ENCODE peak calls at places on chromosome 1, in five cellular contexts. C is Right ventricle myocardium superior; D is mesendoderm; W is stimulated activated CD4-positive, alpha-beta T cell treated with anti-CD3 and anti-CD28 coated beads, Interleukin-4, amount 100 ng/mL, for 48 hours; R is anterior cingulate cortex. S is an unnamed sample.

GRCh38 chr1:184118051-184118450 is 66.5 kb downstream of the TSEN15 start:
- DNase-seq in R (peak), C (no peak), D (peak), W (no peak), S (no peak)

GRCh38 chr1:115196291-115196690 is 107.0 kb upstream of the TSPAN2 start:
- DNase-seq in W (no peak), C (no peak), D (no peak), R (no peak), S (no peak)

GRCh38 chr1:25030674-25031589 is 100.9 kb upstream of the RUNX3 start:
- DNase-seq in D (no peak), R (no peak), W (peak), C (no peak), S (peak)

GRCh38 chr1:184567016-184567415 is 180.2 kb downstream of the C1orf21 start:
- DNase-seq in D (peak), W (no peak), C (no peak), R (no peak), S (no peak)

GRCh38 chr1:226627924-226628623 is 79.5 kb downstream of the STUM start:
- DNase-seq in C (peak), W (no peak), D (no peak), R (no peak), S (no peak)

GRCh38 chr1:20402585-20403422 is 83.2 kb downstream of the CAMK2N1 start:
- DNase-seq in R (no peak), D (peak), W (no peak), C (no peak), S (no peak)

GRCh38 chr1:177334856-177335255 is 164.1 kb downstream of the BRINP2 start:
- DNase-seq in W (no peak), D (no peak), R (no peak), C (no peak), S (no peak)

GRCh38 chr1:115980998-115981993 is 5.0 kb downstream of the SLC22A15 start:
- DNase-seq in W (no peak), C (no peak), R (no peak), D (peak), S (no peak)

GRCh38 chr1:70034403-70034802 is 171.0 kb downstream of the LRRC40 start:
- DNase-seq in R (no peak), C (no peak), D (peak), W (no peak), S (no peak)

GRCh38 chr1:112509005-112509659 is 367 bp downstream of the WNT2B start:
- DNase-seq in R (no peak), C (no peak), W (no peak), D (peak), S (peak)

GRCh38 chr1:231682761-231683160 is 56.2 kb downstream of the DISC1 start:
- DNase-seq in C (no peak), D (no peak), W (no peak), R (no peak), S (no peak)

GRCh38 chr1:72397786-72398185 is 115.4 kb upstream of the NEGR1 start:
- DNase-seq in D (no peak), R (no peak), W (no peak), C (no peak), S (no peak)

S was measured in activated T-cell treated with anti-CD3 and anti-CD28 coated beads, Interleukin-2, amount 50 U/mL, for 1 hour.